ENCODE peak calls at places on chromosomes 11 and 22, in eight cellular contexts. O, Z, A, M, Q, C, K and L are unnamed samples.
A peak's percentile ranks its signal among the peaks of the same experiment; 100 is the strongest.

GRCh38 chr22:26589367-26589844 is 526 bp downstream of the TPST2 start:
- DNase-seq in Z (peak; percentile 12), C (peak; percentile 4), K (no peak), M (no peak), O (peak; percentile 76), A (peak; percentile 53), Q (no peak), L (no peak)

GRCh38 chr11:63523151-63523550 is 13.5 kb upstream of the PLAAT4 start:
- DNase-seq in C (peak; percentile 87), O (no peak), A (no peak), K (no peak), Z (no peak), Q (no peak), M (no peak), L (no peak)

GRCh38 chr22:44363214-44363979 is 50.6 kb upstream of the SHISAL1 start:
- DNase-seq in K (no peak), Z (peak; percentile 98), Q (peak; percentile 97), A (peak; percentile 76), C (peak; percentile 93), M (no peak), O (no peak), L (no peak)

GRCh38 chr11:5658318-5658717 is 26.6 kb downstream of the TRIM5 start:
- DNase-seq in Q (no peak), O (no peak), M (no peak), Z (no peak), C (no peak), K (no peak), A (no peak), L (no peak)

GRCh38 chr22:41772645-41773044 is 27.8 kb upstream of the CCDC134 start:
- DNase-seq in C (peak; percentile 39), A (no peak), O (no peak), M (no peak), Q (no peak), Z (peak; percentile 9), K (no peak), L (no peak)

GRCh38 chr11:2567026-2567671 is 122.3 kb downstream of the KCNQ1 start:
- DNase-seq in Z (no peak), O (no peak), C (no peak), Q (no peak), K (no peak), A (no peak), M (no peak), L (no peak)

GRCh38 chr11:122207505-122207904 is 91.5 kb upstream of the BLID start:
- DNase-seq in K (no peak), Q (peak; percentile 93), M (no peak), A (peak; percentile 64), Z (peak; percentile 81), C (no peak), O (no peak), L (no peak)

GRCh38 chr11:57278721-57279095 is 41.7 kb upstream of the APLNR start:
- DNase-seq in M (no peak), C (no peak), K (no peak), Z (no peak), O (peak; percentile 29), Q (no peak), A (no peak), L (no peak)

GRCh38 chr11:47330002-47330911 is 22.2 kb downstream of the MYBPC3 start:
- DNase-seq in Q (no peak), O (peak; percentile 48), A (no peak), Z (peak; percentile 29), C (no peak), M (no peak), K (no peak), L (peak; percentile 43)

GRCh38 chr22:23251445-23252093 is 71.3 kb downstream of the BCR start:
- DNase-seq in C (peak; percentile 1), M (peak; percentile 12), O (no peak), Q (no peak), K (no peak), A (peak; percentile 70), Z (peak; percentile 45), L (no peak)
- H4K20me1 ChIP-seq in C (peaks cover 4% of the 10 kb centered on the region), M (no peaks in the 10 kb centered on the region), O (peaks cover 2% of the 10 kb centered on the region), Q (no peaks in the 10 kb centered on the region), K (peaks cover 45% of the 10 kb centered on the region), A (peaks cover 6% of the 10 kb centered on the region), Z (peaks cover 38% of the 10 kb centered on the region), L (no peaks in the 10 kb centered on the region)

GRCh38 chr11:67178421-67178820 is 59.4 kb downstream of the KDM2A start:
- DNase-seq in Q (no peak), K (no peak), A (no peak), M (no peak), Z (peak; percentile 31), O (no peak), C (no peak), L (no peak)
- H4K20me1 ChIP-seq in Q (peaks cover 2% of the 10 kb centered on the region), K (peaks cover 8% of the 10 kb centered on the region), A (peaks cover 47% of the 10 kb centered on the region), M (no peaks in the 10 kb centered on the region), Z (peaks cover 53% of the 10 kb centered on the region), O (peaks cover 22% of the 10 kb centered on the region), C (peaks cover 4% of the 10 kb centered on the region), L (no peaks in the 10 kb centered on the region)

DNA sequence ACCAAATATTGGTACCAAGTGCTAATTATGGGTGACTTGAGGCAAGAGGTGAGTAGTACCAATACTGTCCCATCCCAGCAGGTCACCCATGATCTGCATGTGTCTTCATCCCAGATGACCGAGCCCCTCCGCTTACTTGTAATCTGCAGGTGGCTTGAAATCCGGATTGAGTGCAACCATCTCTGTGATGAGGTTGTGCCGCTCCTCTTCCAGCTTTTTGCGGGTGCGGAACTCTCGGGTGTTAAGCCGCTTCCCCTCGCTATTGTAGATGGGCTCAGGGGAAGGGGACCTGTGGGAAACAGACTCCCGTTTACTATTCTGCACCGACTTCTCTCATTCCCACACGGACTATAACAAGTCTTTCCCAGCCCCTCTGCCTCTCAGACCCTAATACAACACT is 8.2 kb downstream of the SF1 start:
- DNase-seq in O (no peak), M (no peak), Q (no peak), Z (no peak), A (no peak), K (no peak), C (no peak), L (no peak)
- H4K20me1 ChIP-seq in O (peaks cover 77% of the 10 kb centered on the region), M (peaks cover 54% of the 10 kb centered on the region), Q (peaks cover 2% of the 10 kb centered on the region), Z (peaks cover 85% of the 10 kb centered on the region), A (peaks cover 96% of the 10 kb centered on the region), K (peaks cover 45% of the 10 kb centered on the region), C (peaks cover 89% of the 10 kb centered on the region), L (peaks cover 3% of the 10 kb centered on the region)

DNA sequence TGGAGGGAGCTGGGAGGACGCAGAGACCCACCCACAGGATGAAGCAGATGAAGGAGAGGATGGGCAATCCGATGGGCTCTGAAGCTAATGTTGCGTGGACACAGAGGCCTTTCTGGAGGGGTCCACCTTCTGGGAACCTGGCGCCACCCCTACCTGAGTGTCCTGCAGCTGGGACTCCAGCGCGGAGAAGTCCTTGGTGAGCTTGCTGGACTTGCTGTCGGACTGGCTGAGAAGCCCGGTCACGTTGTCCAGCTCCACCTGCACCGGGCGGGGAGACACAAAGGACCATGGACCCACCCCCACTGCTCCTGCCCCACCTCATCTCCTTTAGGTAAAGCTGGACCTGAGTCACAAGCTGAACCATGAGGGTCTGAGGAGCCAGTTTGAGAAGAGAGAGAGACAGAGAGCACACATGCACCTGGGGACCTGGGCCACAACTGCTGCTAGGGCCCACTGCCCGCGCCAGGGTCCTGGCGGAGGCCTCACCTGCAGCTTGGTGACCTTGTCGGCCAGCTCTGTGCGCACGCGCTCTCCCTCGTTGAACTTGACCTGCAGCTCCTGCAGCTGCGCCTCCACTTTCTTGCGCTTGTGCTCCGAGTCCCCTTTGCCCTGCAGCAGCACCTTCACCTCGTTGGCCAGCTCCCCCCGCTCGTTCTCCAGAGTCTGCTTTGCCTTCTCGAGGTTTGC is 40.8 kb downstream of the APOL1 start:
- DNase-seq in O (no peak), K (no peak), Z (no peak), Q (no peak), A (no peak), M (no peak), C (no peak), L (no peak)
- H4K20me1 ChIP-seq in O (peaks cover 8% of the 10 kb centered on the region), K (no peaks in the 10 kb centered on the region), Z (peaks cover 84% of the 10 kb centered on the region), Q (no peaks in the 10 kb centered on the region), A (no peaks in the 10 kb centered on the region), M (no peaks in the 10 kb centered on the region), C (no peaks in the 10 kb centered on the region), L (no peaks in the 10 kb centered on the region)

GRCh38 chr22:45757068-45757467 is 85.4 kb downstream of the ATXN10 start:
- DNase-seq in Q (peak; percentile 59), C (no peak), O (peak; percentile 92), K (no peak), Z (peak; percentile 14), M (no peak), A (peak; percentile 39), L (peak; percentile 88)
- H4K20me1 ChIP-seq in Q (peaks cover 2% of the 10 kb centered on the region), C (no peaks in the 10 kb centered on the region), O (peaks cover 21% of the 10 kb centered on the region), K (no peaks in the 10 kb centered on the region), Z (peaks cover 51% of the 10 kb centered on the region), M (no peaks in the 10 kb centered on the region), A (peaks cover 10% of the 10 kb centered on the region), L (no peaks in the 10 kb centered on the region)

DNA sequence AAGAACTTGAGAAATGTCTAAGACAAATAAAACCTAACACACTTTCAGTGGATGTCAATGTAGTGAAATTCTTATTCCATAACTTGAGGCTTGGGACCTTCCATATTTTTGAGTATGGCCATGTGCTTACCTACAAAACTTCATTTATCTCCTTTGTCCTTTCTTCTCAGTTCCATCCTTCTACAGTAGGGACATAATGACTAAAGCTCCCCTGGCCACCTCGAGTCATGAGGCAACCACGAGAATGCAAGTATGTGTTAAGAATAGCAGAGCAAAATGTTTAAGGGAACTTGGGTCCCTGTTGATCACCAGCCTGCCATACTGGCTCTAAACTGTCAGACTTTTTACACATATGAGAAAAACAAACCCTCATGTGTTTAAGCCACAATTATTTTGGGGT is 34.5 kb downstream of the MMP20 start:
- DNase-seq in C (no peak), Z (no peak), K (no peak), M (no peak), A (no peak), O (no peak), Q (no peak), L (no peak)
- H4K20me1 ChIP-seq in C (no peaks in the 10 kb centered on the region), Z (no peaks in the 10 kb centered on the region), K (no peaks in the 10 kb centered on the region), M (no peaks in the 10 kb centered on the region), A (no peaks in the 10 kb centered on the region), O (no peaks in the 10 kb centered on the region), Q (no peaks in the 10 kb centered on the region), L (no peaks in the 10 kb centered on the region)

DNA sequence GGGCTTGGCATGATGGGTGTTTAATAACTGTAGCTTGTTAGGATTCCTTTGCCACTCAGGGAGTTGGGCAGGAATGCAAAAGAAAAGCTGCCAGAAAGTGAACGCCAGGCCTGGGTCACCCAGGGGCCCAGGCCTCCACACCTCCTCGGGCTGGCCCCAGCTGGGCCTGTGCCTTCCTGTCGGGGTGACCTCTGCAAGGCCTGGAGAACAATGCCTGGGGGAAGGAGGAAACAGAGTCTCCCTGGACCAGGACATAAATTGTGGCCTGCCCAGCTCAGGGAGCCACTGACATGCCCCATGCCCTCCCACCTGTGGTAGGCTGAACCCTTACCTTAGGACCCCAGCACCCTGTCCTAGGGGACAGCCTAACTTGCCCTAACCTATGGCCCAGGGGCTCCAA is 21.9 kb downstream of the MN1 start:
- DNase-seq in Z (no peak), K (no peak), Q (no peak), A (no peak), C (no peak), M (no peak), O (no peak), L (no peak)
- H4K20me1 ChIP-seq in Z (no peaks in the 10 kb centered on the region), K (no peaks in the 10 kb centered on the region), Q (no peaks in the 10 kb centered on the region), A (no peaks in the 10 kb centered on the region), C (no peaks in the 10 kb centered on the region), M (no peaks in the 10 kb centered on the region), O (no peaks in the 10 kb centered on the region), L (no peaks in the 10 kb centered on the region)